ENCODE peak calls at places on chromosomes 2 and 18, in six cellular contexts. K is GM23338, A is psoas muscle, Y is hepatocyte, F is heart left ventricle, V is right atrium auricular region. J is an unnamed sample.

GRCh38 chr2:30782124-30782523 is 25.1 kb downstream of the CAPN13 start:
- DNase-seq in K (no peak), A (no peak), Y (peak; percentile 20), F (no peak), V (peak; percentile 5), J (no peak)

GRCh38 chr2:46939596-46940359 is 24.2 kb upstream of the MCFD2 start:
- DNase-seq in K (no peak), A (no peak), Y (no peak), F (no peak), V (no peak), J (no peak)

GRCh38 chr2:72033636-72034035 is 114.0 kb downstream of the CYP26B1 start:
- DNase-seq in K (no peak), A (peak; percentile 70), Y (no peak), F (no peak), V (peak; percentile 60), J (peak; percentile 47)

GRCh38 chr2:23414876-23415275 is 29.9 kb downstream of the KLHL29 start:
- DNase-seq in K (peak; percentile 72), A (no peak), Y (no peak), F (no peak), V (no peak), J (no peak)

GRCh38 chr2:120844098-120844738 is 108.5 kb downstream of the GLI2 start:
- DNase-seq in K (no peak), A (no peak), Y (no peak), F (no peak), V (no peak), J (no peak)

GRCh38 chr2:68156419-68156818 is 1.3 kb upstream of the PNO1 start:
- DNase-seq in K (no peak), A (no peak), Y (no peak), F (no peak), V (no peak), J (no peak)

GRCh38 chr18:78721986-78722385 is 257.6 kb upstream of the SALL3 start:
- DNase-seq in K (peak; percentile 30), A (no peak), Y (no peak), F (no peak), V (no peak), J (no peak)

GRCh38 chr2:223688094-223688835 is 86.1 kb upstream of the SCG2 start:
- DNase-seq in K (peak; percentile 20), A (no peak), Y (peak; percentile 15), F (no peak), V (no peak), J (no peak)

GRCh38 chr2:1971124-1971523 is 226.8 kb upstream of the PXDN start:
- DNase-seq in K (no peak), A (no peak), Y (no peak), F (no peak), V (no peak), J (no peak)

DNA sequence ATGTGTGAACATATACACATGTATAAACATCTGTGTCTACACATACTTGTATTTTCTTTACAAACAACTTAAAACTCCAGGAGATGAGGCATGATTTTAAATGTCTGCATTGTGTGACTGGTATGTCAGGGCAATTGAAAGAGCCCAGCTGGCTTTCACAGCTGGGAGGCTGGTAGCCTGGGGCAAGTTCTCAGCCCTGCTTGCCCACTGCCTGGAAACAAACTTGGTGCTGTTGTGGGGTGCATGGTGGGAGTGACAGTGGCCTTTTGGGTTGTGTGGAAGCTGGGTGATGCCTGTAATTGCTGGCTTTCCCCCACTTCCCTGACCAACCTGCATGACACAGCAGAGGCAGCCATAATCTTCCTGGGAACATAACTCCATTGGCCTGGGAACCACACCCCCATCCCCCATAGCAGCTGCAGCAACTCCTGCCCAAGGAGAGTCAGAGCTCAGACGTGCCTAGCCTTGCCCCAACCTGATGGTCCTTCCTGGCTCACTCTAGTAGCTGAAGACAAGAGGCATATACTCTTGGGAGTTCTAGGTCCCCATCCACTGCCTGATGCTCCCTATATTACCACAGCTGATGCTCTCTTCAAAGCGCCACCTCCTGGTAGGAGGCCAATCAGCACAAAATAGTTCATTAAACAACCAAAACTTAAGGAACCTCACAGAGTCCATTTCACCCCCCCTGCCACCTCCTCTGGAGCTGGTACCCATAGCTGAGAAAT is 158.4 kb downstream of the CERS6 start:
- DNase-seq in K (peak; percentile 61), A (no peak), Y (no peak), F (no peak), V (no peak), J (no peak)
- TF ChIP-seq CTCF in K (peak; percentile 61), A (no peak), Y (no peak), F (no peak), V (no peak), J (no peak)

GRCh38 chr2:174593574-174594203 is 3.9 kb downstream of the WIPF1 start:
- DNase-seq in K (peak; percentile 37), A (no peak), Y (no peak), F (no peak), V (no peak), J (no peak)
- H3K4me3 ChIP-seq in K (no peak overlapping the region), A (peak overlapping the region; percentile 25), Y (no peak overlapping the region), F (no peak overlapping the region), V (no peak overlapping the region), J (peak overlapping the region; percentile 25)

DNA sequence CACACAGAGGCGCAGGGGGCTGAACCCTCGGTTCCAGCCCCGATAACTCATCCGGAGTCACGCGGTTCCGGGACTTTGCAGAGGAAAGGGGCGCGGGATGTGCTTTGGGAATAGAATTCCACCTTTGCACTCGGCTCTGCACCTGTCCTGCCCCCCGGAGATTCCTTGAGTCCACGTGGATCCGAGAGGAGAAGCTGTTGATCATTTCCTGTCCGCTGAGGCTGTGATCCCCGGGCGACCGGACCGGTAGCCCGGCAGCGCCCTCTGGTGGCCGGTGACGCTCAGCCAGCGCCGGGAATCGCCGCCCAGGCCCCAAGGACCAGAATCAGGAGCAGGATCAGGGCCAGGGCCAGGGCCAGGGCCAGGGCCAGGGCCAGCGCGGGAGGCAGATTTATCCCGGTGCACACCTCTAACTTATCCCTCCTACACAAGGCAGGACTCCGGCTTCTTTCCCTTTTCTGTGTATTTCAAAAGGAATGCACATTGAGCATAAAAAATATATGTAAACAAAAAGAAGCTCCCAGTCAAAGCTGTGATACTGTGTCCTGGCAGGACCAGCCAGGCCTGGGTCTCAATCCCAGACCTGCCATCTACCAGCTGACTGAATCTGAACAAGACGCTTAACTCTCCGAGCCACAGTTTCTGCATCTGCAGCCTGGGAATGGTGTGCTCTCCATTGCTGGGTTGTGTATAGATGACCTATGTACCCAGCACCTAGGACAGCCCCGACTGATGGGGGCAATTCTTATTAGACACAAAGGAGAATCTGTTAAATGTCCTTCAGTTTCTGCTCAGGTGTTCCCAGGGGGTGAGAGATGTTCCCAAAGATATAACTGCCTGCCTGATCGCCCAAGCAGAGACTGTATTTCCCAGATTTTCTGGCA is 8.5 kb upstream of the SPATA3 start:
- DNase-seq in K (peak; percentile 90), A (peak; percentile 89), Y (peak; percentile 91), F (peak; percentile 90), V (peak; percentile 77), J (peak; percentile 81)
- H3K27ac ChIP-seq in K (no peak overlapping the region), A (no peak overlapping the region), Y (peak overlapping the region; percentile 14), F (no peak overlapping the region), V (no peak overlapping the region), J (no peak overlapping the region)

DNA sequence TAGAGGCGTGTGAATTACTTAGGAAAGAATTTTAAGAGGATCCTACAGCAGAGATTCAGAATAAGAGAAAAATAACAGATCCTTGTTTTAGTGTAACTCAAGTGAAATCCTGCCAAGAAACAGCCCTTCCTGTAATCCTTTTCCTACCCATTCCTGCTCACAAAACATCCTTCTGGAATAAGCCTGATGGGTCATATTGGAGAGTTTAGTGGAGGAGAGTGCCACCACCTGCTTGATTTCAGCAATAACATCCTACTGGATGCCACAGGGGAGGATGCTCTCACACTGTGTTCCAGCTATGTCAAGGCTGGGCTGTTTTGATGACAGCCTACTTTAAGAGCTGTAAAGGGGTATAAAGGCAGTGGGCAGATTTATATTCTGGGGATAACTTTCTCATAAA is 54.8 kb upstream of the CCDC178 start:
- DNase-seq in K (peak; percentile 82), A (no peak), Y (peak; percentile 64), F (no peak), V (no peak), J (no peak)
- TF ChIP-seq CTCF in K (peak; percentile 98), A (no peak), Y (peak; percentile 56), F (no peak), V (peak; percentile 58), J (peak; percentile 22)

GRCh38 chr2:39494784-39495251 is 57.7 kb upstream of the MAP4K3 start:
- DNase-seq in K (peak; percentile 51), A (no peak), Y (peak; percentile 46), F (no peak), V (no peak), J (no peak)

GRCh38 chr2:39492701-39493100 is 55.6 kb upstream of the MAP4K3 start:
- DNase-seq in K (no peak), A (no peak), Y (no peak), F (no peak), V (no peak), J (no peak)

GRCh38 chr2:39490586-39490985 is 53.5 kb upstream of the MAP4K3 start:
- DNase-seq in K (no peak), A (no peak), Y (no peak), F (no peak), V (no peak), J (no peak)

GRCh38 chr2:39491653-39492052 is 54.6 kb upstream of the MAP4K3 start:
- DNase-seq in K (no peak), A (no peak), Y (no peak), F (no peak), V (no peak), J (no peak)

DNA sequence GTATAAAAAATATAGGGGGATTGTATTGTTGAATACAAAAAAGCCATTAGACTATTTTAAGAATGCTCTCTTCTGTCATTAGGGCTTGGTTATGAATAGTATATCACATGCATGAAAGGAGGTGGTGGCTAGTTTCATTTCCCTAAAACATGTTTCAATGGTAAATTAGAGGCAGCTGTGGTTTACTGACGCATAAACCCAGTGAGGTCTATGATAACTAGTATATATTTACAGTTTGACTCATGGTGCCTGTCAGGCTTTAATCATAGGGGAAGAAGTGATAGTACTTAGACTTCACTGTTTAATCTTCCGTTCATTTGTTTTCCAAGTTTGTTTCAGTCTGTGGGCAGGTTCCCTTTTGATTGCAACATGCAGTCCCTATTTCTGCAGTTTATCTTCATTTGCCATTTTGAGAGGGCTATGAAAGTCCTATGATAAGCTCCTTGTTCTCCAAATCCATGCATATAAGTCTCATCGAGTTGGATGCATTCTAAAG is 55.1 kb upstream of the MAP4K3 start:
- DNase-seq in K (no peak), A (no peak), Y (peak; percentile 36), F (no peak), V (no peak), J (no peak)
- H3K4me3 ChIP-seq in K (no peak overlapping the region), A (no peak overlapping the region), Y (no peak overlapping the region), F (no peak overlapping the region), V (no peak overlapping the region), J (no peak overlapping the region)

DNA sequence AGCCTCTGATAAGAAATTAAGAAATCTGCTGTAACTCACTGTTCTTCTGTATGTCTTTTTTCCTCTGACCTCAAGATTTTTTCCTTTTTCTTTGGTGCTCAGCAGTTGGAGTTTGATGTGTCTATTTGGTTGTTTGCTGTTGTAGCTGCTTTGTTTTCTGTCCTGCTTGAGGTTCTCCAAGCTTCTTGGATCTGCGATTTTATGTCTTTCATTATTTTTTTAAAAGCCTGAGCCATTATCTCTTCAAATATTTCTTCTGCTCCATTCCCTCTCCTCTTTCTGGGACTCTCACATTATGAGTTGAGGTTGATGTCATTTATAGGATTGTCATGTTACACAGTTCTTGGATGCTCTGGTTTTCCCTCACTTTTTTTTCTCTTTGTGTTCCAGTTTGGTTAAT is 47.7 kb downstream of the RAMP1 start:
- DNase-seq in K (no peak), A (no peak), Y (no peak), F (no peak), V (no peak), J (no peak)
- H3K27ac ChIP-seq in K (no peak overlapping the region), A (peak overlapping the region; percentile 93), Y (no peak overlapping the region), F (no peak overlapping the region), V (peak overlapping the region; percentile 98), J (peak overlapping the region; percentile 98)